ENCODE peak calls at places on chromosome 16, in seven cellular contexts. One of them, this sample, is unnamed.

GRCh38 chr16:81071816-81072215 is 5.2 kb downstream of the C16orf46 start:
- DNase-seq in neuronal stem cell: no peak
- DNase-seq in H1: no peak
- DNase-seq in mesenchymal stem cell: no peak
- DNase-seq in mesendoderm: peak; percentile 14
- DNase-seq in trophoblast cell: peak; percentile 57
- DNase-seq in H9: no peak
- DNase-seq in this sample: peak; percentile 12

GRCh38 chr16:13928644-13929043 is 8.7 kb downstream of the ERCC4 start:
- DNase-seq in trophoblast cell: no peak
- DNase-seq in H1: no peak
- DNase-seq in mesendoderm: no peak
- DNase-seq in neuronal stem cell: no peak
- DNase-seq in H9: no peak
- DNase-seq in mesenchymal stem cell: no peak
- DNase-seq in this sample: no peak

GRCh38 chr16:53743149-53743566 is 39.2 kb downstream of the FTO start:
- DNase-seq in mesenchymal stem cell: peak; percentile 30
- DNase-seq in trophoblast cell: peak; percentile 13
- DNase-seq in H9: peak; percentile 45
- DNase-seq in H1: no peak
- DNase-seq in mesendoderm: peak; percentile 72
- DNase-seq in neuronal stem cell: no peak
- DNase-seq in this sample: peak; percentile 18

GRCh38 chr16:9016824-9017223 is 53.1 kb upstream of the USP7 start:
- DNase-seq in H9: no peak
- DNase-seq in mesenchymal stem cell: no peak
- DNase-seq in H1: no peak
- DNase-seq in mesendoderm: peak; percentile 34
- DNase-seq in neuronal stem cell: no peak
- DNase-seq in trophoblast cell: no peak
- DNase-seq in this sample: no peak

GRCh38 chr16:9364721-9365693 is 273.6 kb downstream of the HAPSTR1 start:
- DNase-seq in H1: no peak
- DNase-seq in neuronal stem cell: no peak
- DNase-seq in trophoblast cell: no peak
- DNase-seq in mesenchymal stem cell: no peak
- DNase-seq in mesendoderm: no peak
- DNase-seq in H9: no peak
- DNase-seq in this sample: no peak

GRCh38 chr16:64880994-64881393 is 240.9 kb downstream of the CDH11 start:
- DNase-seq in trophoblast cell: no peak
- DNase-seq in H1: no peak
- DNase-seq in H9: no peak
- DNase-seq in mesendoderm: no peak
- DNase-seq in mesenchymal stem cell: no peak
- DNase-seq in neuronal stem cell: no peak
- DNase-seq in this sample: peak; percentile 15

GRCh38 chr16:27098366-27099050 is 31.8 kb downstream of the C16orf82 start:
- DNase-seq in mesenchymal stem cell: no peak
- DNase-seq in neuronal stem cell: no peak
- DNase-seq in H9: no peak
- DNase-seq in mesendoderm: no peak
- DNase-seq in H1: no peak
- DNase-seq in trophoblast cell: no peak
- DNase-seq in this sample: no peak

GRCh38 chr16:19167710-19168172 is 299 bp upstream of the SYT17 start:
- DNase-seq in trophoblast cell: peak; percentile 76
- DNase-seq in neuronal stem cell: peak; percentile 83
- DNase-seq in H9: peak; percentile 83
- DNase-seq in H1: peak; percentile 50
- DNase-seq in mesendoderm: peak; percentile 76
- DNase-seq in mesenchymal stem cell: peak; percentile 79
- DNase-seq in this sample: peak; percentile 48

DNA sequence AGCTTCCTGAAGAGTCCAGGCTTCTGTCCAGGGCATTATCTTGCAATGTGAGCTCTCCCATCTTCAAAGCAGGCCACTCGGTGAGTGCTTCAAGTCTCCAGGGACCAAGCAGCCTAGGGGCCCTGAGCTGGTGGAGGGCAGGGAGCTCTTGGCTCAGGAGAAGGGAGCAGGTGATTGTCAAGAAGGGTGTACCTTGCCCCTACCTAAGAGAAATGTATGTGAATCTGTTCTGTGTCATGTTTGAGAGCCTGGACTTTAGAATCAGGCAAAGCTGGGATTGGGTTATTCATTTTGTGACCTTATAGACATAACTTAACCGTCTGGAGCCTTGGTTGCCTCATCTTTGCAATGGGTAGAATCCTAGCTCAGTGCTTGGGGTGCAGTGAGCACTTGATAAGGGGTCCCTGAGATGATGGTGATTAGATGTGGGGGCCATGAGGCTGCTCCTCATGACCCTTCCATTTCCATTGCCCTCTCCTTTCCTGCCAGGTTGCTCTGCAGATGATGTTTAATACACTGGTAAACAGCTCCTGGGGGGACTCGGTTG is 15.9 kb downstream of the ZNF768 start:
- DNase-seq in H9: no peak
- DNase-seq in trophoblast cell: no peak
- DNase-seq in mesenchymal stem cell: no peak
- DNase-seq in neuronal stem cell: no peak
- DNase-seq in H1: no peak
- DNase-seq in mesendoderm: no peak
- DNase-seq in this sample: no peak
- H3K18ac ChIP-seq in H9: no peak overlapping the region
- H3K18ac ChIP-seq in trophoblast cell: no peak overlapping the region
- H3K18ac ChIP-seq in mesenchymal stem cell: no peak overlapping the region
- H3K18ac ChIP-seq in neuronal stem cell: no peak overlapping the region
- H3K18ac ChIP-seq in H1: no peak overlapping the region
- H3K18ac ChIP-seq in mesendoderm: no peak overlapping the region
- H3K18ac ChIP-seq in this sample: no peak overlapping the region

DNA sequence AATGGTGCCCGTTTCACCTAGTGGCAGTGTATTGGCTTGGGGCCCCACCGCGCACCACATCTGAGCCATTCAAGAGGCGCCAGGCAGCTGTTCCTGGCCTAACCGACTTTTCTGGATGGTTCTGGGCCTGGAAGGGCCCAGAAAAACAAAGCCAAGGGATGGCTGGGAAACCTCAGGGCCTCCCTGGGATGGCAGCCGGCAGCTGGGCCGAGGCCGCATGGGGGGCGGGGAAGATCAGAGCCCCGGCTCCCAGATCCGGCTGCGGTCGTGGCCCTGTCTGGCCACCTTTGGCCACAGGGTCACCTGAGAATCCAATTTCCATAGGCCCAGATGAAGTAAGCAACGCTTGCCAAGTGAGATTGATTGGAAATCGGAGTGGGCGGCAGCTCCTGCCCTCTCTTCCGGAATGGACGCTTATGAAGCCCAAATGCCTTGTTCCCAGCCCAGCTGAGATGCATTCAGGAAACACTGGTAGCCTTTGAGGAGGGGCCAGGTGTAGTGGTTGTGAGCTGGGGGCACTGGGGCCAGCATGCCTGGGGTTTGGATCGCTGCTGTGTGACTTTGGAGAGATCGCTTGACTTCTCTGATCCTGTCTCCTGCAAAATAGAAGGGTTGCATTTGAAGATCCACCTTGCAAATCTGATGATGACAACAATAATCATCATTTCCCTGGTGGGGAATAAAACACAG is 163.8 kb upstream of the GSE1 start:
- DNase-seq in trophoblast cell: no peak
- DNase-seq in neuronal stem cell: no peak
- DNase-seq in mesendoderm: no peak
- DNase-seq in H9: no peak
- DNase-seq in mesenchymal stem cell: no peak
- DNase-seq in H1: no peak
- DNase-seq in this sample: no peak
- H3K27ac ChIP-seq in trophoblast cell: no peak overlapping the region
- H3K27ac ChIP-seq in neuronal stem cell: no peak overlapping the region
- H3K27ac ChIP-seq in mesendoderm: no peak overlapping the region
- H3K27ac ChIP-seq in H9: no peak overlapping the region
- H3K27ac ChIP-seq in mesenchymal stem cell: no peak overlapping the region
- H3K27ac ChIP-seq in H1: no peak overlapping the region
- H3K27ac ChIP-seq in this sample: no peak overlapping the region

GRCh38 chr16:57994778-57995177 is 5.7 kb downstream of the ZNF319 start:
- DNase-seq in neuronal stem cell: no peak
- DNase-seq in H9: peak; percentile 59
- DNase-seq in mesendoderm: peak; percentile 74
- DNase-seq in H1: no peak
- DNase-seq in trophoblast cell: peak; percentile 69
- DNase-seq in mesenchymal stem cell: peak; percentile 49
- DNase-seq in this sample: peak; percentile 25
- H3K18ac ChIP-seq in neuronal stem cell: no peak overlapping the region
- H3K18ac ChIP-seq in H9: no peak overlapping the region
- H3K18ac ChIP-seq in mesendoderm: no peak overlapping the region
- H3K18ac ChIP-seq in H1: no peak overlapping the region
- H3K18ac ChIP-seq in trophoblast cell: no peak overlapping the region
- H3K18ac ChIP-seq in mesenchymal stem cell: no peak overlapping the region
- H3K18ac ChIP-seq in this sample: no peak overlapping the region

GRCh38 chr16:89890886-89891657 is 17.7 kb downstream of the TCF25 start:
- DNase-seq in mesenchymal stem cell: no peak
- DNase-seq in mesendoderm: no peak
- DNase-seq in H9: no peak
- DNase-seq in trophoblast cell: no peak
- DNase-seq in H1: no peak
- DNase-seq in neuronal stem cell: no peak
- DNase-seq in this sample: no peak
- H3K27ac ChIP-seq in mesenchymal stem cell: no peak overlapping the region
- H3K27ac ChIP-seq in mesendoderm: no peak overlapping the region
- H3K27ac ChIP-seq in H9: no peak overlapping the region
- H3K27ac ChIP-seq in trophoblast cell: no peak overlapping the region
- H3K27ac ChIP-seq in H1: no peak overlapping the region
- H3K27ac ChIP-seq in neuronal stem cell: no peak overlapping the region
- H3K27ac ChIP-seq in this sample: no peak overlapping the region

DNA sequence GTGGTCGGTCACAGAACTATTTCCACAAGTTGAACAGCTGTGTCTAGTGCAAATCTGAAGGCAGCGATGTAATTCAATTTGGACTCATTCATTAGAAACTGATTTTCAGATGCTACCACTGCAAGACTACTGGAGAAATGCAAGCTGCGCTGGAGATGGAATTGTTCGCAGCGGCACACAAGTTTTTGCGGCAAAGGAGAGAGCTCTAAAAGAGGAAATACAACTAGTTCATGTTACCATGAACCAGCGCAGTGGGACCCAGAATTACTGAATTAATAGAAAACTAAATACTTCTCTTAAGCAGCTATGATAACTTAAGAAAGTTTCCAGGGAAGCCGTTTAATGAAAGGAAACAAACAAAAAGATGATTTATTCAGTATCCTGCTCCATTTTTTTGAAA is 1.9 kb downstream of the CREBBP start:
- DNase-seq in H9: no peak
- DNase-seq in mesendoderm: no peak
- DNase-seq in mesenchymal stem cell: no peak
- DNase-seq in neuronal stem cell: no peak
- DNase-seq in trophoblast cell: no peak
- DNase-seq in H1: no peak
- DNase-seq in this sample: peak; percentile 38
- H3K18ac ChIP-seq in H9: no peak overlapping the region
- H3K18ac ChIP-seq in mesendoderm: no peak overlapping the region
- H3K18ac ChIP-seq in mesenchymal stem cell: no peak overlapping the region
- H3K18ac ChIP-seq in neuronal stem cell: no peak overlapping the region
- H3K18ac ChIP-seq in trophoblast cell: no peak overlapping the region
- H3K18ac ChIP-seq in H1: no peak overlapping the region
- H3K18ac ChIP-seq in this sample: no peak overlapping the region

DNA sequence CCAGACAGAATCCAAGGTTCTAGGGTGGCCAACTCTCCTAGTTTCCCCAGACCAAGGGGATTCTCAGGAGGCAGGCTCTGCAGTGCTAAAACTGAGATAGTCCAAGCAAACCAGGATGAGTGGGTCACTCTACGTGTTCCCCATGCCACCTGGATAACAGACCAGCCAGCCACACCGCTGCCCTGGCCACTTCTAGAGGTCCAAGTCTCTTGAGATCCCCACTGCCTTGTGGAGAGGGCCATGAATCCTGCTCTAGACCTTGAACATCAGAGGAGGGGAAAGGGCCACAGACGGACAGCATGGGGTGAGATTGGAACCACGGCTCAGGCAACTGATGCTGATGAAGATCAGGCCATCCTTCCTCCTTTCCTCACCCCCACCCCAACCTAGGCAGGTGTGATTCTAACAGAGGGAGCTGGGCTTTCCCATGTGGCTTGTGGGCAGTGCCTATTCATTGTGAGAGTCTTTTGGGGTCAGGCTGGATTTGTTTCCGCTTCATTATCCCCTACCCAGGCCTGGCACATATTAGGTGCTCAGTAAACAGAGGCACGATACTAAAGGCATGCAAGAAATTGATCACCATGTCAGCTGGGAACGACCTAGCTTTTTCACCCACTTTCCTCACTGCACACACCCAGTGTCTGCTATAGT is 16.8 kb upstream of the TVP23A start:
- DNase-seq in neuronal stem cell: no peak
- DNase-seq in mesenchymal stem cell: no peak
- DNase-seq in trophoblast cell: no peak
- DNase-seq in mesendoderm: no peak
- DNase-seq in H1: no peak
- DNase-seq in H9: no peak
- DNase-seq in this sample: no peak
- H3K27ac ChIP-seq in neuronal stem cell: no peak overlapping the region
- H3K27ac ChIP-seq in mesenchymal stem cell: no peak overlapping the region
- H3K27ac ChIP-seq in trophoblast cell: no peak overlapping the region
- H3K27ac ChIP-seq in mesendoderm: no peak overlapping the region
- H3K27ac ChIP-seq in H1: no peak overlapping the region
- H3K27ac ChIP-seq in H9: no peak overlapping the region
- H3K27ac ChIP-seq in this sample: no peak overlapping the region

GRCh38 chr16:66975302-66975893 is 13.0 kb upstream of the CES4A start:
- DNase-seq in H9: no peak
- DNase-seq in mesendoderm: no peak
- DNase-seq in neuronal stem cell: no peak
- DNase-seq in H1: no peak
- DNase-seq in mesenchymal stem cell: no peak
- DNase-seq in trophoblast cell: no peak
- DNase-seq in this sample: no peak
- H3K18ac ChIP-seq in H9: no peak overlapping the region
- H3K18ac ChIP-seq in mesendoderm: no peak overlapping the region
- H3K18ac ChIP-seq in neuronal stem cell: no peak overlapping the region
- H3K18ac ChIP-seq in H1: no peak overlapping the region
- H3K18ac ChIP-seq in mesenchymal stem cell: no peak overlapping the region
- H3K18ac ChIP-seq in trophoblast cell: no peak overlapping the region
- H3K18ac ChIP-seq in this sample: no peak overlapping the region

This sample was measured in IMR-90.